ENCODE peak calls at places on chromosomes 12 and 14, in ten cellular contexts. J is nephron progenitor cell, P is astrocyte, R is PC-3, Z is transverse colon, A is tibial artery, M is endothelial cell of umbilical vein, D is neural crest cell, L is B cell, T is GM06990. N is an unnamed sample.

GRCh38 chr12:104410786-104411185 is 46.0 kb upstream of the CHST11 start:
- DNase-seq in J (no peak), P (peak), R (peak), Z (no peak), A (no peak), M (no peak), D (no peak), L (no peak), T (no peak), N (no peak)

GRCh38 chr12:5856692-5857091 is 88.4 kb downstream of the ANO2 start:
- DNase-seq in J (no peak), P (no peak), R (no peak), Z (no peak), A (no peak), M (no peak), D (no peak), L (no peak), T (no peak), N (no peak)

GRCh38 chr12:91099373-91099772 is 11.9 kb downstream of the LUM start:
- DNase-seq in J (no peak), P (no peak), R (peak), Z (no peak), A (no peak), M (no peak), D (no peak), L (no peak), T (no peak), N (no peak)

GRCh38 chr12:52681551-52682380 is 1.6 kb upstream of the KRT1 start:
- DNase-seq in J (no peak), P (no peak), R (no peak), Z (no peak), A (no peak), M (no peak), D (no peak), L (no peak), T (no peak), N (no peak)

GRCh38 chr12:19045421-19045820 is 84.1 kb upstream of the PLEKHA5 start:
- DNase-seq in J (no peak), P (peak), R (no peak), Z (no peak), A (no peak), M (no peak), D (no peak), L (no peak), T (no peak), N (no peak)

GRCh38 chr12:92561543-92561899 is 141.3 kb upstream of the PLEKHG7 start:
- DNase-seq in J (no peak), P (peak), R (no peak), Z (peak), A (peak), M (peak), D (no peak), L (no peak), T (no peak), N (no peak)

GRCh38 chr14:104298458-104298857 is 160.1 kb downstream of the KIF26A start:
- DNase-seq in J (no peak), P (no peak), R (no peak), Z (no peak), A (no peak), M (no peak), D (no peak), L (no peak), T (no peak), N (no peak)

GRCh38 chr14:25034803-25035681 is 14.9 kb downstream of the STXBP6 start:
- DNase-seq in J (no peak), P (no peak), R (no peak), Z (no peak), A (no peak), M (no peak), D (no peak), L (no peak), T (no peak), N (no peak)

GRCh38 chr12:52805000-52805399 is 8.9 kb downstream of the KRT4 start:
- DNase-seq in J (no peak), P (no peak), R (no peak), Z (no peak), A (no peak), M (no peak), D (no peak), L (no peak), T (no peak), N (no peak)

GRCh38 chr14:100329233-100330006 is 6.3 kb downstream of the SLC25A47 start:
- DNase-seq in J (no peak), P (no peak), R (no peak), Z (no peak), A (no peak), M (no peak), D (no peak), L (no peak), T (no peak), N (no peak)

GRCh38 chr12:13206560-13206897 is 10.0 kb downstream of the EMP1 start:
- DNase-seq in J (no peak), P (no peak), R (no peak), Z (no peak), A (no peak), M (no peak), D (no peak), L (no peak), T (no peak), N (no peak)

GRCh38 chr14:97625512-97625911 is 828.3 kb downstream of the VRK1 start:
- DNase-seq in J (no peak), P (no peak), R (peak), Z (no peak), A (no peak), M (no peak), D (no peak), L (no peak), T (no peak), N (no peak)

GRCh38 chr12:51913071-51914033 is 6.0 kb downstream of the ACVRL1 start:
- DNase-seq in J (no peak), P (no peak), R (no peak), Z (no peak), A (peak), M (no peak), D (no peak), L (no peak), T (no peak), N (no peak)

GRCh38 chr12:22408605-22409004 is 74.1 kb upstream of the ST8SIA1 start:
- DNase-seq in J (no peak), P (no peak), R (no peak), Z (no peak), A (no peak), M (no peak), D (no peak), L (no peak), T (no peak), N (no peak)

GRCh38 chr12:83261998-83262397 is 575.3 kb downstream of the TMTC2 start:
- DNase-seq in J (no peak), P (no peak), R (peak), Z (no peak), A (no peak), M (no peak), D (no peak), L (no peak), T (no peak), N (no peak)

GRCh38 chr14:92353447-92353846 is 30.5 kb downstream of the SLC24A4 start:
- DNase-seq in J (no peak), P (no peak), R (no peak), Z (no peak), A (no peak), M (no peak), D (no peak), L (no peak), T (no peak), N (no peak)

GRCh38 chr12:49990269-49990668 is 17.5 kb downstream of the AQP6 start:
- DNase-seq in J (no peak), P (no peak), R (no peak), Z (no peak), A (no peak), M (no peak), D (no peak), L (no peak), T (no peak), N (no peak)

GRCh38 chr14:99506269-99506668 is 25.1 kb downstream of the CCNK start:
- DNase-seq in J (no peak), P (no peak), R (no peak), Z (no peak), A (no peak), M (peak), D (no peak), L (no peak), T (no peak), N (no peak)

GRCh38 chr12:19915392-19916192 is 452.7 kb upstream of the PDE3A start:
- DNase-seq in J (no peak), P (peak), R (peak), Z (no peak), A (no peak), M (peak), D (no peak), L (no peak), T (peak), N (no peak)

GRCh38 chr14:53161758-53162512 is 8.8 kb upstream of the DDHD1 start:
- DNase-seq in J (no peak), P (no peak), R (no peak), Z (no peak), A (no peak), M (no peak), D (no peak), L (no peak), T (no peak), N (no peak)

GRCh38 chr14:35326364-35326763 is 34.2 kb downstream of the PSMA6 start:
- DNase-seq in J (no peak), P (no peak), R (no peak), Z (no peak), A (no peak), M (no peak), D (no peak), L (no peak), T (no peak), N (no peak)

GRCh38 chr12:26787125-26787495 is 45.9 kb downstream of the ITPR2 start:
- DNase-seq in J (no peak), P (peak), R (peak), Z (no peak), A (no peak), M (peak), D (no peak), L (no peak), T (no peak), N (no peak)

GRCh38 chr14:98931911-98932310 is 340.1 kb downstream of the BCL11B start:
- DNase-seq in J (no peak), P (no peak), R (no peak), Z (peak), A (no peak), M (no peak), D (no peak), L (no peak), T (no peak), N (no peak)

GRCh38 chr14:48563465-48563864 is 888.1 kb upstream of the MDGA2 start:
- DNase-seq in J (no peak), P (no peak), R (peak), Z (no peak), A (no peak), M (no peak), D (no peak), L (no peak), T (no peak), N (no peak)

GRCh38 chr12:131711551-131712205 is 788 bp downstream of the SFSWAP start:
- DNase-seq in J (peak), P (no peak), R (no peak), Z (no peak), A (no peak), M (peak), D (no peak), L (no peak), T (no peak), N (no peak)

GRCh38 chr12:96448287-96448686 is 41.1 kb upstream of the CFAP54 start:
- DNase-seq in J (no peak), P (peak), R (peak), Z (no peak), A (no peak), M (peak), D (no peak), L (no peak), T (no peak), N (no peak)

GRCh38 chr12:123250471-123251383 is 17.5 kb downstream of the MTRFR start:
- DNase-seq in J (no peak), P (peak), R (peak), Z (peak), A (no peak), M (no peak), D (no peak), L (no peak), T (no peak), N (no peak)

GRCh38 chr12:70982991-70983390 is 62.5 kb upstream of the PTPRR start:
- DNase-seq in J (no peak), P (peak), R (no peak), Z (no peak), A (no peak), M (no peak), D (no peak), L (no peak), T (no peak), N (no peak)

GRCh38 chr14:68239988-68240387 is 420.4 kb downstream of the RAD51B start:
- DNase-seq in J (no peak), P (no peak), R (no peak), Z (peak), A (no peak), M (peak), D (no peak), L (no peak), T (no peak), N (no peak)

GRCh38 chr12:120065472-120065871 is 51.1 kb downstream of the RAB35 start:
- DNase-seq in J (no peak), P (no peak), R (no peak), Z (no peak), A (no peak), M (no peak), D (no peak), L (no peak), T (no peak), N (no peak)

GRCh38 chr14:92563359-92563758 is 49.8 kb downstream of the RIN3 start:
- DNase-seq in J (no peak), P (peak), R (peak), Z (no peak), A (no peak), M (no peak), D (no peak), L (no peak), T (no peak), N (peak)

GRCh38 chr14:61192970-61193369 is 88.2 kb downstream of the TMEM30B start:
- DNase-seq in J (no peak), P (peak), R (no peak), Z (no peak), A (no peak), M (no peak), D (no peak), L (no peak), T (no peak), N (no peak)

GRCh38 chr12:32003654-32004053 is 44.4 kb downstream of the RESF1 start:
- DNase-seq in J (no peak), P (no peak), R (no peak), Z (no peak), A (no peak), M (no peak), D (no peak), L (no peak), T (no peak), N (no peak)

GRCh38 chr14:90556050-90556477 is 159.2 kb downstream of the CALM1 start:
- DNase-seq in J (peak), P (peak), R (no peak), Z (peak), A (no peak), M (no peak), D (peak), L (no peak), T (no peak), N (no peak)

GRCh38 chr12:50220357-50221061 is 53.3 kb upstream of the CERS5 start:
- DNase-seq in J (no peak), P (peak), R (peak), Z (no peak), A (no peak), M (peak), D (no peak), L (no peak), T (peak), N (peak)

GRCh38 chr14:64812412-64812811 is 67.3 kb downstream of the SPTB start:
- DNase-seq in J (peak), P (no peak), R (no peak), Z (peak), A (no peak), M (no peak), D (no peak), L (peak), T (peak), N (peak)

GRCh38 chr14:94355191-94355794 is 32.2 kb upstream of the SERPINA6 start:
- DNase-seq in J (peak), P (peak), R (peak), Z (peak), A (no peak), M (no peak), D (peak), L (no peak), T (peak), N (peak)
- TF ChIP-seq CTCF in J (no peak), P (peak), R (peak), Z (peak), A (peak), M (no peak), D (peak), L (no peak), T (peak), N (no peak)

GRCh38 chr14:96100171-96101064 is 61.3 kb downstream of the C14orf132 start:
- DNase-seq in J (peak), P (peak), R (peak), Z (peak), A (peak), M (peak), D (peak), L (peak), T (peak), N (peak)
- TF ChIP-seq CTCF in J (peak), P (peak), R (peak), Z (peak), A (peak), M (peak), D (peak), L (peak), T (peak), N (peak)

DNA sequence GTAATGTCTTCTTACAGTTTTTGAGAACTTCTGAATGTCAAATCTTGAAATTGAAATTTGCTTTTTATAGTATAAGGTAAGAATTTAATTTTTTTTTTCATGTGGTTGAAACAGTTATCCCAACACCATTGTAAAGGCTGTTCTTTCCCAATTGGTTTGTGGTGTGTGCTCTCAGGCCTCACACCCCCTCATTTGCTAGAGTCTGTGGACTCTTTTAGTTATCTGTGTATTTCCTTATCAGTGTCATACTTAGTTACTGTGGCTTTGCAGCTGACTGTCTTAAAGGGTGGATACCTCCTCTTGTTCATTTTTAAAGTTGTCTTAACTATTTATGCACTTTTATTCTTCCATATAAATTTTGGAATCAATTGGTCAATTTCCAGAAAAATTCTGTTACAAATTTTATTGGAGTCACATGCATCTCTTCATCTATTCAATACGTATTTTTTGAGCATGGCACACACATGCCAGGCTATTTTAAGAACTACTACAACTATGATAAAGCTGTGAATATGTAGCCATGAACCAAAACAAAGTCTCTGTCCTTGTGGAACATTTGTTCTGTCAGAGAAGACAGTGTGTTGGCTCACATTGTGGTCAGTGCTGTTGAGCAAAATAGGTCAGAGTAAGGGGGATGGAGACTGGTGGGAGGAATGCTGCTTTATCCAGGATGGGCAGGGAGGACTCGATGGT is 24.2 kb downstream of the FGF23 start:
- DNase-seq in J (no peak), P (no peak), R (no peak), Z (no peak), A (no peak), M (no peak), D (no peak), L (no peak), T (no peak), N (no peak)
- TF ChIP-seq CTCF in J (no peak), P (no peak), R (no peak), Z (no peak), A (no peak), M (no peak), D (no peak), L (no peak), T (no peak), N (no peak)

GRCh38 chr12:111330800-111331752 is 37.8 kb downstream of the PHETA1 start:
- DNase-seq in J (no peak), P (peak), R (peak), Z (no peak), A (no peak), M (peak), D (no peak), L (peak), T (no peak), N (peak)
- TF ChIP-seq CTCF in J (peak), P (peak), R (peak), Z (peak), A (peak), M (peak), D (peak), L (peak), T (peak), N (peak)

GRCh38 chr14:69325646-69326265 is 65.8 kb downstream of the GALNT16 start:
- DNase-seq in J (no peak), P (no peak), R (peak), Z (no peak), A (peak), M (no peak), D (no peak), L (no peak), T (no peak), N (no peak)
- TF ChIP-seq CTCF in J (no peak), P (no peak), R (peak), Z (no peak), A (no peak), M (no peak), D (no peak), L (no peak), T (peak), N (no peak)

GRCh38 chr12:1546931-1547640 is 47.3 kb downstream of the FBXL14 start:
- DNase-seq in J (no peak), P (no peak), R (no peak), Z (no peak), A (no peak), M (no peak), D (no peak), L (no peak), T (no peak), N (no peak)

GRCh38 chr12:1540690-1541089 is 53.7 kb downstream of the FBXL14 start:
- DNase-seq in J (no peak), P (peak), R (peak), Z (no peak), A (no peak), M (no peak), D (no peak), L (no peak), T (no peak), N (no peak)

GRCh38 chr12:1542599-1542998 is 51.8 kb downstream of the FBXL14 start:
- DNase-seq in J (no peak), P (no peak), R (no peak), Z (no peak), A (no peak), M (no peak), D (no peak), L (no peak), T (no peak), N (no peak)

GRCh38 chr12:1544991-1545700 is 49.2 kb downstream of the FBXL14 start:
- DNase-seq in J (no peak), P (no peak), R (peak), Z (no peak), A (no peak), M (peak), D (no peak), L (no peak), T (no peak), N (no peak)
- TF ChIP-seq CTCF in J (no peak), P (peak), R (peak), Z (peak), A (peak), M (no peak), D (peak), L (no peak), T (no peak), N (no peak)

DNA sequence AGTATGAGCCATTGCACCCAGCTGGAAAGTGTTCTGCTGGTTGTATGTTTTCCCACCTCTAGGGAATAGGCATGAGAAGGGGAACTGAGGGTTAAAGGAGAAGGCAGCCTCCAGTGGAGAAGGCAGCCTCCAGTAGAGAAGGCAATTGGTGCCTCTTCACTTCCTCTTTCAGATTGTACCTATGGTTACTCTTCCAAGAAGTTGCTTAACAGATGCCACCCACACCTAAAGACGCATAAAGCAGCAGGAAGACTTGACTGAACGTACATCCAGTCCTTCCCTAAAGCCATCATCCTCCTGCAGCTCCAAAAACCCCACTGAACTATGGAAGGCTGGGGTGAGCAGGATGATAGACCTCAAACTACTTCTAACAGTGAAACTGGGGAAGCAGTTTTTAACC is 13.1 kb downstream of the DPF3 start:
- DNase-seq in J (no peak), P (no peak), R (no peak), Z (no peak), A (no peak), M (no peak), D (no peak), L (no peak), T (no peak), N (no peak)
- TF ChIP-seq CTCF in J (no peak), P (no peak), R (no peak), Z (no peak), A (no peak), M (no peak), D (no peak), L (no peak), T (no peak), N (no peak)

GRCh38 chr14:22850944-22851790 is 14.8 kb downstream of the MMP14 start:
- DNase-seq in J (no peak), P (peak), R (peak), Z (peak), A (peak), M (peak), D (no peak), L (no peak), T (no peak), N (no peak)

GRCh38 chr14:22854963-22855724 is 16.4 kb upstream of the LRP10 start:
- DNase-seq in J (no peak), P (no peak), R (peak), Z (no peak), A (peak), M (no peak), D (no peak), L (no peak), T (no peak), N (no peak)

GRCh38 chr14:22852599-22852939 is 16.2 kb downstream of the MMP14 start:
- DNase-seq in J (no peak), P (no peak), R (no peak), Z (no peak), A (no peak), M (no peak), D (no peak), L (no peak), T (no peak), N (no peak)

GRCh38 chr14:22856428-22856827 is 15.1 kb upstream of the LRP10 start:
- DNase-seq in J (no peak), P (no peak), R (no peak), Z (no peak), A (peak), M (no peak), D (no peak), L (no peak), T (no peak), N (no peak)

GRCh38 chr14:22852940-22853767 is 16.8 kb downstream of the MMP14 start:
- DNase-seq in J (peak), P (peak), R (peak), Z (peak), A (peak), M (peak), D (peak), L (peak), T (peak), N (peak)
- TF ChIP-seq CTCF in J (peak), P (peak), R (peak), Z (peak), A (peak), M (peak), D (peak), L (peak), T (peak), N (peak)